ENCODE peak calls at places on chromosome 20, in four cellular contexts. One of them, this sample, is unnamed.

GRCh38 chr20:1171461-1172093 is 13.2 kb downstream of the TMEM74B start:
- DNase-seq in heart right ventricle: peak; percentile 37
- DNase-seq in right cardiac atrium: peak; percentile 23
- DNase-seq in cardiac muscle cell: peak; percentile 85
- DNase-seq in this sample: no peak

GRCh38 chr20:20211988-20212518 is 155.9 kb upstream of the INSM1 start:
- DNase-seq in heart right ventricle: no peak
- DNase-seq in right cardiac atrium: no peak
- DNase-seq in cardiac muscle cell: no peak
- DNase-seq in this sample: no peak

GRCh38 chr20:363319-364078 is 16.6 kb downstream of the NRSN2 start:
- DNase-seq in heart right ventricle: no peak
- DNase-seq in right cardiac atrium: no peak
- DNase-seq in cardiac muscle cell: no peak
- DNase-seq in this sample: no peak

GRCh38 chr20:58584881-58585752 is 66.0 kb upstream of the STX16 start:
- DNase-seq in heart right ventricle: no peak
- DNase-seq in right cardiac atrium: no peak
- DNase-seq in cardiac muscle cell: no peak
- DNase-seq in this sample: no peak

GRCh38 chr20:3160418-3160817 is 753 bp upstream of the FASTKD5 start:
- DNase-seq in heart right ventricle: no peak
- DNase-seq in right cardiac atrium: no peak
- DNase-seq in cardiac muscle cell: no peak
- DNase-seq in this sample: no peak

GRCh38 chr20:58708246-58708931 is 15.8 kb downstream of the NPEPL1 start:
- DNase-seq in heart right ventricle: no peak
- DNase-seq in right cardiac atrium: peak; percentile 8
- DNase-seq in cardiac muscle cell: no peak
- DNase-seq in this sample: peak; percentile 2

GRCh38 chr20:50288128-50288623 is 97.5 kb downstream of the CEBPB start:
- DNase-seq in heart right ventricle: no peak
- DNase-seq in right cardiac atrium: no peak
- DNase-seq in cardiac muscle cell: no peak
- DNase-seq in this sample: no peak

GRCh38 chr20:7851031-7851490 is 89.2 kb downstream of the HAO1 start:
- DNase-seq in heart right ventricle: no peak
- DNase-seq in right cardiac atrium: no peak
- DNase-seq in cardiac muscle cell: no peak
- DNase-seq in this sample: no peak

GRCh38 chr20:38117635-38118034 is 47.4 kb downstream of the TGM2 start:
- DNase-seq in heart right ventricle: no peak
- DNase-seq in right cardiac atrium: no peak
- DNase-seq in cardiac muscle cell: no peak
- DNase-seq in this sample: no peak

GRCh38 chr20:36150847-36151539 is 3.5 kb upstream of the EPB41L1 start:
- DNase-seq in heart right ventricle: no peak
- DNase-seq in right cardiac atrium: no peak
- DNase-seq in cardiac muscle cell: no peak
- DNase-seq in this sample: no peak

GRCh38 chr20:21702553-21703467 is 2.7 kb upstream of the PAX1 start:
- DNase-seq in heart right ventricle: peak; percentile 35
- DNase-seq in right cardiac atrium: peak; percentile 53
- DNase-seq in cardiac muscle cell: peak; percentile 89
- DNase-seq in this sample: peak; percentile 45

GRCh38 chr20:3911956-3912355 is 22.8 kb downstream of the PANK2 start:
- DNase-seq in heart right ventricle: no peak
- DNase-seq in right cardiac atrium: no peak
- DNase-seq in cardiac muscle cell: no peak
- DNase-seq in this sample: no peak

GRCh38 chr20:51608060-51608459 is 65.5 kb upstream of the NFATC2 start:
- DNase-seq in heart right ventricle: no peak
- DNase-seq in right cardiac atrium: no peak
- DNase-seq in cardiac muscle cell: no peak
- DNase-seq in this sample: no peak

DNA sequence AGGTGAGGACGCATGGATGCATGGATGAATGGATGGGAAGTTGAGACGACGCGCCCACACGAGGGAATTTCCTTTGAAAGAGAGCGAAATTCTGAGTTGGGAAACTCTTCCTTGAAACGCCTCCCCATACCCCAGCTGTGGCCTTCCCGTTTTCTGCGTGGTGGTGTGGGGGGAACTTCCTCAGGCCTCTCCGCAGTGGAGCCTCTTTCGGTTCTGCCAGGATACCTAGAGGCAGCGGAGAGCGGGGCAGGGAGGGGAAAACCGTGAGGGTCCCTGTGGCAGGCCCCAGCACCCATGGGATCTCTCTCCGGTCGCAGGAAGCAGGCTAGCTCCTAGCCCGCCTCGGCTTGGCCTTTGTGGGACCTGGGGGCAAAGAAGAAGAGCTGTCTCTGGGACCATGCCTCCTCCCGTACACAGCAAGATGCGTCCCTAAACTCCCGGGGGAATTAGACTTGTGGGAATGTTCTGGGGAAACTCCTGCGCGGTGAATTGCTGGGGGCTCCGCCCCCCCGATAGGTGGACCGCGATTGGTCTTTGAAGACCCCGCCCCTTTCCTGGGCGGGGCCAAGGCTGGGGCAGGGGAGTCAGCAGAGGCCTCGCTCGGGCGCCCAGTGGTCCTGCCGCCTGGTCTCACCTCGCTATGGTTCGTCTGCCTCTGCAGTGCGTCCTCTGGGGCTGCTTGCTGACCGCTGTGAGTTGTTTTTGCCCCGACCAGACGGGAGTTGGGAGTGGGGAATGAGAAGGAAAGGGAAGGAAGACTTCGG is at the start of gene CD40:
- DNase-seq in heart right ventricle: peak; percentile 91
- DNase-seq in right cardiac atrium: peak; percentile 94
- DNase-seq in cardiac muscle cell: peak; percentile 61
- DNase-seq in this sample: peak; percentile 77
- H3K4me3 ChIP-seq in heart right ventricle: peak within 1 kb of the TSS; percentile 66
- H3K4me3 ChIP-seq in right cardiac atrium: peak within 1 kb of the TSS; percentile 54
- H3K4me3 ChIP-seq in cardiac muscle cell: no peak within 1 kb of the TSS
- H3K4me3 ChIP-seq in this sample: peak within 1 kb of the TSS; percentile 37

GRCh38 chr20:46683620-46683938 is 5.7 kb downstream of the TP53RK start:
- DNase-seq in heart right ventricle: no peak
- DNase-seq in right cardiac atrium: peak; percentile 30
- DNase-seq in cardiac muscle cell: no peak
- DNase-seq in this sample: no peak
- H3K4me1 ChIP-seq in heart right ventricle: peaks cover 51% of the 10 kb centered on the region
- H3K4me1 ChIP-seq in right cardiac atrium: peaks cover 8% of the 10 kb centered on the region
- H3K4me1 ChIP-seq in cardiac muscle cell: peaks cover 17% of the 10 kb centered on the region
- H3K4me1 ChIP-seq in this sample: peaks cover 6% of the 10 kb centered on the region

GRCh38 chr20:17537959-17538358 is 6.8 kb upstream of the BFSP1 start:
- DNase-seq in heart right ventricle: no peak
- DNase-seq in right cardiac atrium: no peak
- DNase-seq in cardiac muscle cell: no peak
- DNase-seq in this sample: no peak
- H3K4me3 ChIP-seq in heart right ventricle: no peak overlapping the region
- H3K4me3 ChIP-seq in right cardiac atrium: no peak overlapping the region
- H3K4me3 ChIP-seq in cardiac muscle cell: no peak overlapping the region
- H3K4me3 ChIP-seq in this sample: no peak overlapping the region

GRCh38 chr20:57213924-57214323 is 52.5 kb downstream of the BMP7 start:
- DNase-seq in heart right ventricle: no peak
- DNase-seq in right cardiac atrium: no peak
- DNase-seq in cardiac muscle cell: no peak
- DNase-seq in this sample: no peak
- H3K4me1 ChIP-seq in heart right ventricle: peaks cover 15% of the 10 kb centered on the region
- H3K4me1 ChIP-seq in right cardiac atrium: no peaks in the 10 kb centered on the region
- H3K4me1 ChIP-seq in cardiac muscle cell: peaks cover 25% of the 10 kb centered on the region
- H3K4me1 ChIP-seq in this sample: no peaks in the 10 kb centered on the region

GRCh38 chr20:41027366-41027765 is 1.3 kb upstream of the TOP1 start:
- DNase-seq in heart right ventricle: no peak
- DNase-seq in right cardiac atrium: no peak
- DNase-seq in cardiac muscle cell: no peak
- DNase-seq in this sample: no peak
- H3K4me3 ChIP-seq in heart right ventricle: no peak overlapping the region
- H3K4me3 ChIP-seq in right cardiac atrium: no peak overlapping the region
- H3K4me3 ChIP-seq in cardiac muscle cell: no peak overlapping the region
- H3K4me3 ChIP-seq in this sample: no peak overlapping the region

GRCh38 chr20:62134735-62135231 is 8.4 kb downstream of the PSMA7 start:
- DNase-seq in heart right ventricle: no peak
- DNase-seq in right cardiac atrium: peak; percentile 55
- DNase-seq in cardiac muscle cell: no peak
- DNase-seq in this sample: no peak

GRCh38 chr20:62133864-62134263 is 9.3 kb downstream of the PSMA7 start:
- DNase-seq in heart right ventricle: no peak
- DNase-seq in right cardiac atrium: no peak
- DNase-seq in cardiac muscle cell: no peak
- DNase-seq in this sample: no peak

GRCh38 chr20:62137092-62137384 is 6.2 kb downstream of the PSMA7 start:
- DNase-seq in heart right ventricle: no peak
- DNase-seq in right cardiac atrium: no peak
- DNase-seq in cardiac muscle cell: no peak
- DNase-seq in this sample: no peak

GRCh38 chr20:62136283-62137091 is 6.7 kb downstream of the PSMA7 start:
- DNase-seq in heart right ventricle: peak; percentile 63
- DNase-seq in right cardiac atrium: peak; percentile 60
- DNase-seq in cardiac muscle cell: peak; percentile 80
- DNase-seq in this sample: peak; percentile 65

GRCh38 chr20:62135573-62136266 is 7.5 kb downstream of the PSMA7 start:
- DNase-seq in heart right ventricle: no peak
- DNase-seq in right cardiac atrium: no peak
- DNase-seq in cardiac muscle cell: no peak
- DNase-seq in this sample: no peak
- H3K4me1 ChIP-seq in heart right ventricle: peaks cover 59% of the 10 kb centered on the region
- H3K4me1 ChIP-seq in right cardiac atrium: peaks cover 2% of the 10 kb centered on the region
- H3K4me1 ChIP-seq in cardiac muscle cell: no peaks in the 10 kb centered on the region
- H3K4me1 ChIP-seq in this sample: peaks cover 5% of the 10 kb centered on the region

GRCh38 chr20:47188540-47188939 is 168.0 kb downstream of the ZMYND8 start:
- DNase-seq in heart right ventricle: no peak
- DNase-seq in right cardiac atrium: no peak
- DNase-seq in cardiac muscle cell: no peak
- DNase-seq in this sample: no peak
- H3K4me3 ChIP-seq in heart right ventricle: no peak overlapping the region
- H3K4me3 ChIP-seq in right cardiac atrium: no peak overlapping the region
- H3K4me3 ChIP-seq in cardiac muscle cell: no peak overlapping the region
- H3K4me3 ChIP-seq in this sample: no peak overlapping the region

GRCh38 chr20:62736026-62736406 is 27.4 kb downstream of the NTSR1 start:
- DNase-seq in heart right ventricle: no peak
- DNase-seq in right cardiac atrium: no peak
- DNase-seq in cardiac muscle cell: no peak
- DNase-seq in this sample: no peak
- H3K4me1 ChIP-seq in heart right ventricle: peaks cover 12% of the 10 kb centered on the region
- H3K4me1 ChIP-seq in right cardiac atrium: no peaks in the 10 kb centered on the region
- H3K4me1 ChIP-seq in cardiac muscle cell: no peaks in the 10 kb centered on the region
- H3K4me1 ChIP-seq in this sample: no peaks in the 10 kb centered on the region

GRCh38 chr20:43528258-43528875 is 20.9 kb downstream of the L3MBTL1 start:
- DNase-seq in heart right ventricle: no peak
- DNase-seq in right cardiac atrium: no peak
- DNase-seq in cardiac muscle cell: no peak
- DNase-seq in this sample: no peak

GRCh38 chr20:43529457-43530153 is 22.1 kb downstream of the L3MBTL1 start:
- DNase-seq in heart right ventricle: no peak
- DNase-seq in right cardiac atrium: no peak
- DNase-seq in cardiac muscle cell: no peak
- DNase-seq in this sample: no peak

GRCh38 chr20:43529051-43529450 is 21.6 kb downstream of the L3MBTL1 start:
- DNase-seq in heart right ventricle: no peak
- DNase-seq in right cardiac atrium: no peak
- DNase-seq in cardiac muscle cell: no peak
- DNase-seq in this sample: no peak

GRCh38 chr20:43520074-43520473 is 12.6 kb downstream of the L3MBTL1 start:
- DNase-seq in heart right ventricle: no peak
- DNase-seq in right cardiac atrium: no peak
- DNase-seq in cardiac muscle cell: no peak
- DNase-seq in this sample: no peak

DNA sequence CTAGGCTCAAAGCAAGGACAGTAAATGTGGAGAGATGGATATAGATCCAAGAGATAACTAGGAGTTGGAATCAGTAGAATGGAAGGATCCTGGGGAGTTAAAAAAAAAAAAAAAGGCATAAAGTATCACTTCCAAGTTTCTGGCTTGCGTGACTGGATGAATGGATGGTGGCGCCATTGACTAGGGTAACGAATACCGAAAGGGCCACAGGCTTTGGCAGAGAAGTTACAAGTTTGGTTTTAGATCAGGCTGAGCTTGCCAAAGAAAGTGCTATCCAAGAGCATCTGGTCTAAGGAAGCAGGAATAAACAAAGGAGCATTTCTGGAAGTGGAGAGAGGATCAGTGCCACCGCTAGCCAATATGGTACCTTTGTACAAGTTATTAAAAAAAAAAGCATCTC is 17.5 kb downstream of the L3MBTL1 start:
- DNase-seq in heart right ventricle: no peak
- DNase-seq in right cardiac atrium: no peak
- DNase-seq in cardiac muscle cell: no peak
- DNase-seq in this sample: no peak
- H3K4me3 ChIP-seq in heart right ventricle: no peak overlapping the region
- H3K4me3 ChIP-seq in right cardiac atrium: no peak overlapping the region
- H3K4me3 ChIP-seq in cardiac muscle cell: no peak overlapping the region
- H3K4me3 ChIP-seq in this sample: no peak overlapping the region

GRCh38 chr20:31673943-31674463 is 36.3 kb downstream of the COX4I2 start:
- DNase-seq in heart right ventricle: no peak
- DNase-seq in right cardiac atrium: no peak
- DNase-seq in cardiac muscle cell: no peak
- DNase-seq in this sample: no peak

GRCh38 chr20:31677553-31678260 is 40.0 kb downstream of the COX4I2 start:
- DNase-seq in heart right ventricle: no peak
- DNase-seq in right cardiac atrium: no peak
- DNase-seq in cardiac muscle cell: no peak
- DNase-seq in this sample: no peak

GRCh38 chr20:31676534-31677030 is 38.9 kb downstream of the COX4I2 start:
- DNase-seq in heart right ventricle: no peak
- DNase-seq in right cardiac atrium: no peak
- DNase-seq in cardiac muscle cell: no peak
- DNase-seq in this sample: no peak

GRCh38 chr20:31674895-31675827 is 37.4 kb downstream of the COX4I2 start:
- DNase-seq in heart right ventricle: peak; percentile 41
- DNase-seq in right cardiac atrium: peak; percentile 81
- DNase-seq in cardiac muscle cell: no peak
- DNase-seq in this sample: no peak

DNA sequence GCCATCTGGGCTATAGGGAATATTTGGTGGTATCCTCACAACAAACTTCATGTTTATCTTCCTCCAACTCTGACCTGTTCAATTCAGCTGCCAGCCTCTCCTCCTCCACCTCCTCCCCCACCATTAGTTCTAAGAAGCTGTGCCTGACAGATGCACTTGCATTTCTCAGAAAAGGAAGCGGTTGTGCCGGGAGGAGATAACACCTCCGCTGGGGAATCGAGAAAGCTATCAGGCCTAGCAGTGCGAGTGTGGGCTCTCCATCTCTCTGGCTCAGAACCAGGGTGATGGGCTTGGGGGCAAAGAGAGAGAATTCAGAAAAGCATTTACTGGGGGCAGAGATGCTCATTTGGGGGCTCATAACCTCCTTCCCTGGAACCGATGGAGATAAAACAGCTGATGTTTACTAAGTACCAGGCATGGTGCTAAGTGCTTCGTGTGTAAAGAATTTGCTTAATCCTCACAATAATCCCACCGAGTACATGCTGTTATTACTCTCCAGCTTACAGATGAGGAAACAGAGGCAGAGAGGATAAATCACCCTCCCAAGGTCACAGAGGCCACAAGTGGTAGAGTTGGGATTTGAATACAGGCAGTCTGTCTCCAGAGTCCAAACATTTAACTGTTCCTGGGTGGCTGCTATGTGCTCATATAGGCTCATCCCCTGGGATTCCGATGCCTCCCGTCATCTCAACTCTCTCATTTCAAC is 38.3 kb downstream of the COX4I2 start:
- DNase-seq in heart right ventricle: no peak
- DNase-seq in right cardiac atrium: no peak
- DNase-seq in cardiac muscle cell: peak; percentile 29
- DNase-seq in this sample: no peak
- H3K4me1 ChIP-seq in heart right ventricle: peaks cover 100% of the 10 kb centered on the region
- H3K4me1 ChIP-seq in right cardiac atrium: peaks cover 55% of the 10 kb centered on the region
- H3K4me1 ChIP-seq in cardiac muscle cell: peaks cover 52% of the 10 kb centered on the region
- H3K4me1 ChIP-seq in this sample: peaks cover 32% of the 10 kb centered on the region